ENCODE peak calls at places on chromosomes 13 and 19, in seven cellular contexts. W, U, F, C, D, T and L are unnamed samples.

GRCh38 chr13:51797664-51798488 is 6.1 kb downstream of the DHRS12 start:
- DNase-seq in W (peak), U (no peak), F (peak), C (peak), D (peak), T (no peak), L (no peak)

GRCh38 chr13:41652735-41653361 is 195.5 kb downstream of the RGCC start:
- DNase-seq in W (peak), U (no peak), F (no peak), C (no peak), D (peak), T (peak), L (no peak)

GRCh38 chr13:33328691-33329090 is 43.1 kb upstream of the STARD13 start:
- DNase-seq in W (no peak), U (no peak), F (no peak), C (no peak), D (no peak), T (no peak), L (no peak)

GRCh38 chr13:52345631-52346251 is 60.2 kb downstream of the THSD1 start:
- DNase-seq in W (no peak), U (no peak), F (no peak), C (no peak), D (no peak), T (no peak), L (no peak)

GRCh38 chr19:52603558-52604207 is 33.6 kb downstream of the ZNF701 start:
- DNase-seq in W (peak), U (no peak), F (no peak), C (peak), D (no peak), T (no peak), L (no peak)

GRCh38 chr13:21800847-21801616 is 130.2 kb downstream of the FGF9 start:
- DNase-seq in W (peak), U (no peak), F (no peak), C (no peak), D (no peak), T (no peak), L (no peak)

GRCh38 chr19:29383696-29384095 is 142.1 kb upstream of the VSTM2B start:
- DNase-seq in W (no peak), U (no peak), F (no peak), C (no peak), D (no peak), T (no peak), L (no peak)

GRCh38 chr13:28611654-28612131 is 47.2 kb upstream of the POMP start:
- DNase-seq in W (no peak), U (no peak), F (no peak), C (peak), D (no peak), T (no peak), L (no peak)

GRCh38 chr19:39307822-39308530 is 11.8 kb downstream of the IFNL1 start:
- DNase-seq in W (peak), U (no peak), F (no peak), C (no peak), D (no peak), T (no peak), L (no peak)

GRCh38 chr13:86681223-86681622 is 882.0 kb upstream of the SLITRK6 start:
- DNase-seq in W (no peak), U (no peak), F (no peak), C (no peak), D (no peak), T (no peak), L (no peak)

GRCh38 chr19:49883094-49883493 is 5.6 kb downstream of the TBC1D17 start:
- DNase-seq in W (no peak), U (no peak), F (no peak), C (no peak), D (no peak), T (no peak), L (no peak)

GRCh38 chr19:11767633-11768133 is 883 bp downstream of the ZNF441 start:
- DNase-seq in W (peak), U (no peak), F (peak), C (peak), D (peak), T (peak), L (peak)

GRCh38 chr19:11626252-11626651 is 29.0 kb downstream of the ZNF627 start:
- DNase-seq in W (no peak), U (no peak), F (peak), C (no peak), D (no peak), T (peak), L (no peak)

GRCh38 chr13:38872693-38873092 is 117.9 kb downstream of the STOML3 start:
- DNase-seq in W (peak), U (no peak), F (peak), C (no peak), D (peak), T (peak), L (peak)

GRCh38 chr19:38831142-38831605 is 420 bp downstream of the ECH1 start:
- DNase-seq in W (peak), U (peak), F (peak), C (peak), D (peak), T (peak), L (peak)

GRCh38 chr13:95100525-95101121 is 200.6 kb downstream of the ABCC4 start:
- DNase-seq in W (peak), U (no peak), F (no peak), C (peak), D (no peak), T (no peak), L (no peak)

GRCh38 chr19:3402631-3403443 is 36.5 kb downstream of the NFIC start:
- DNase-seq in W (no peak), U (no peak), F (no peak), C (no peak), D (no peak), T (no peak), L (no peak)
- H3K27ac ChIP-seq in W (peak), U (peak), F (peak), C (peak), D (no peak), T (peak), L (peak)

DNA sequence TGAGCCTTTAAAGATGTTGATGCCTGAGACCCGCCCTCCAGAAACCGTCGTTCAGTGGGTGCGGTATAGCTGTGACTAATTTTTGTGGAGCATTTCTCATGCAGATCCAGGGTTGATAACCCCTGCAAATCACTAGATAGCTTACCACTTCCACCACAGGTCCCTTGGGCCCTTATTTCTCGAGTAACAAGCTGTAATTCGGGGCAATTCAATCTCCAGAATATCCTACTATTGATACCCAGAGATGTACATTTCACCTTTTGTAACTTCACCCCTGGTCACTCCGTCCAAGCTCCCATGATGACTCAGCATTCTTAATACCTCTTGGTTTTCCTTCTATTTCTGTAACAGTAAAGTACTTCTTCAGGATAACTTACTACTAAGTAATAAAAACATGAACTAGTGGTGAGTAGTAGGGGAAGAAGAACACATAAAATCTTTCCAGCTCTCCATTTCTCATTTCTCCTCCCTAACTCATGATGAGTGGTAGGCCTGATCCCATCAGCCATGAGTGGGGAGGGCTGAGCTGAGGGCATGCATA is 71.9 kb upstream of the UBL3 start:
- DNase-seq in W (peak), U (no peak), F (no peak), C (no peak), D (no peak), T (no peak), L (no peak)
- H3K27ac ChIP-seq in W (peak), U (peak), F (peak), C (peak), D (no peak), T (no peak), L (peak)

DNA sequence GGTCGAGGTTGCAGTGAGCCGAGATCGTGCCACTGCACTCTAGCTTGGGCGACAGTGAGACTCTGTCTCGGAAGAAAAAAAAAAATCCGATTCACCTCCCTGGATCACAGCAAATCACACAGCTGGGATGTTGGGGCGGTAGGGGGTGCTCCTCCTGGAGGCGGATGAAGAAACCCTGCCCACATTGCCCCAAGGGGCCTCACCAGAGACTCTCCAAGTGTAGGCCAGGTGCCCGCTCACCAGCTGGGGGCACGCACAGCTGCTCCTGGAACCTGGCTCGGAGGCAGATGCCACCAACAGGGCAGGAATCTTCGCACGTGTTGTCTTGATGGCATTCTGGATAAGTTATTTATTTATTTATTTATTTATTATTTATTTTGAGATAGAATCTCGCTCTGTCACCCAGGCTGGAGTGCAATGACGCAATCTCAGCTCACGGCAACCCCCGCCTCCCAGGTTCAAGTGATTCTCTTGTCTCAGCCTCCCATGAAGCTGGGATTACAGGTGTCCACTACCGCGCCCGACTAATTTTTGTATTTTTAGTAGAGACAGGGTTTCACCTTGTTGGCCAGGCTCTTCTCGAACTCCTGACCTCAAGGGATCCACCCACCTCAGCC is 3.1 kb downstream of the UQCR11 start:
- DNase-seq in W (no peak), U (no peak), F (no peak), C (no peak), D (no peak), T (no peak), L (no peak)
- H3K27ac ChIP-seq in W (no peak), U (no peak), F (no peak), C (no peak), D (no peak), T (no peak), L (peak)

GRCh38 chr13:57932071-57932470 is 300.5 kb downstream of the PCDH17 start:
- DNase-seq in W (no peak), U (no peak), F (no peak), C (no peak), D (no peak), T (no peak), L (no peak)

GRCh38 chr13:57935965-57936364 is 304.4 kb downstream of the PCDH17 start:
- DNase-seq in W (no peak), U (no peak), F (no peak), C (no peak), D (no peak), T (no peak), L (no peak)

DNA sequence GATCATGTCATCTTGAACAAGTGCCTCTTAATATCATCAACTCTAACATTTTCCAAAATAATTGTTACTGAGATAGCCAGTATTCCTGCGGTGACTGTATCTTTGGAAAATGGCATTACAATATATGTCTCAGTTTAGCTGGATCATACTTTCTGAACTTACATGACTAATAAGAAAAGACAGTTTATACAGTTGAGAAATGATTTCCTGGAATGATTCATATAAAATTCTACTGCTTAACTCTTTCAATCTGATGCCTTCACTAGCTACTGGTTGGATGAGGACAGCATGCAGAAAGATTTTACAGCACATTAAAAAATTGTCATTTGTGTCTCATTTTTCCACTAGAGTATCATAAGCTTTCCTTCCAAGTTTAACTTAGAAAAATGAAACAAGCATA is 302.1 kb downstream of the PCDH17 start:
- DNase-seq in W (no peak), U (no peak), F (no peak), C (no peak), D (no peak), T (no peak), L (no peak)
- H3K27ac ChIP-seq in W (no peak), U (no peak), F (no peak), C (no peak), D (no peak), T (no peak), L (no peak)

DNA sequence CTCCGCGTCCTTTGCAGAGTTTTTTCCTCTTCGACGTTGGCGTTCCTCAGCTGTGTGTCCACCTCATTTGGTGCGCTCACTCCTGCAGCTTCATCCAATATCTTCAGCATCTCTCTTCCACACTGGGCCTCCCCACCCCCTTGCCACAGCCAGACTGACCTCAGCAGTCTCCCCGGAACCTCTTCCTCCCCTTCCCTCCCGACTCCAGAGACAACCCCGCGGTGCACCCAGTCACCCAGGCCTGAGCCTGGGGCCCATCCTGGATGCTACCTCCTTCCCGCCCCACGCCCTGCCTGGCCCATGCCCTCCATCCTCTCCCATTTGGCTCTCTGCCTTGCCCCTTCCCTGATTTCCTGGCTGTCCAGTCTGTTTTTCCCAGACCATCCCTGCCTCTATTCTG is 8.1 kb upstream of the C5AR2 start:
- DNase-seq in W (no peak), U (no peak), F (no peak), C (no peak), D (no peak), T (no peak), L (peak)
- H3K27ac ChIP-seq in W (no peak), U (peak), F (peak), C (no peak), D (no peak), T (no peak), L (no peak)

DNA sequence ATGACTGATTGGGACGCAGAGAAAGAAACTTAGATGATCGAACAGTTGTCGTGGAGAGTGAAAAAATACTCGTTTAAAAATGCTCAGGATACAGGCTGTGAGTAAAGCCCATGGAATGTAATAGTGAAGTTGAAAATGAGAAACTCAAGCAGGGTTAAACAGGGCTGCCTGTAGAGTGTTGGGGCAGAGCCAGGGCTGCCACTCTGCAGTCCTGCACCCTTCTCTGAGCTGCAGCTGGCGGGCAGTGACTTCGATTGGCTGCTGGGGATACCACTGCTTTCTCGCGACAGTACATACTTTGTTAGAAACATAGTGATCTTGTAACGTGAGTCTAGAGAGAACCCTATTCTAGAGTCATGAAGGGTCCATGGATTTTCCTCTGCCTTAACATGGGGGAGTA is 95.4 kb downstream of the ARHGEF7 start:
- DNase-seq in W (peak), U (no peak), F (no peak), C (peak), D (no peak), T (no peak), L (peak)
- H3K27ac ChIP-seq in W (peak), U (peak), F (peak), C (peak), D (peak), T (peak), L (peak)

GRCh38 chr13:90305796-90306195 is 1041.7 kb upstream of the MIR17HG start:
- DNase-seq in W (no peak), U (no peak), F (no peak), C (no peak), D (no peak), T (no peak), L (no peak)
- H3K27ac ChIP-seq in W (no peak), U (no peak), F (no peak), C (no peak), D (no peak), T (no peak), L (no peak)